ENCODE peak calls at places on chromosomes 1 and 21, in nine cellular contexts. One of them, this sample, is unnamed.

GRCh38 chr1:119475866-119476439 is 31.1 kb upstream of the HSD3B1 start:
- DNase-seq in AG04450: no peak
- DNase-seq in left ventricle myocardium inferior: peak
- DNase-seq in nephron progenitor cell: peak
- DNase-seq in GM06990: peak
- DNase-seq in dorsolateral prefrontal cortex: peak
- DNase-seq in aorta: no peak
- DNase-seq in WTC11: peak
- DNase-seq in A172: peak
- DNase-seq in this sample: no peak

GRCh38 chr1:2627746-2628145 is 5.1 kb downstream of the MMEL1 start:
- DNase-seq in AG04450: no peak
- DNase-seq in left ventricle myocardium inferior: no peak
- DNase-seq in nephron progenitor cell: no peak
- DNase-seq in GM06990: no peak
- DNase-seq in dorsolateral prefrontal cortex: no peak
- DNase-seq in aorta: no peak
- DNase-seq in WTC11: no peak
- DNase-seq in A172: no peak
- DNase-seq in this sample: no peak

GRCh38 chr1:33464552-33464951 is 7.9 kb upstream of the ZSCAN20 start:
- DNase-seq in AG04450: no peak
- DNase-seq in left ventricle myocardium inferior: no peak
- DNase-seq in nephron progenitor cell: no peak
- DNase-seq in GM06990: no peak
- DNase-seq in dorsolateral prefrontal cortex: no peak
- DNase-seq in aorta: no peak
- DNase-seq in WTC11: no peak
- DNase-seq in A172: no peak
- DNase-seq in this sample: no peak

GRCh38 chr21:36929622-36930021 is 36.8 kb downstream of the HLCS start:
- DNase-seq in AG04450: no peak
- DNase-seq in left ventricle myocardium inferior: no peak
- DNase-seq in nephron progenitor cell: no peak
- DNase-seq in GM06990: no peak
- DNase-seq in dorsolateral prefrontal cortex: peak
- DNase-seq in aorta: no peak
- DNase-seq in WTC11: no peak
- DNase-seq in A172: peak
- DNase-seq in this sample: no peak

GRCh38 chr1:106498238-106498637 is 558.2 kb upstream of the PRMT6 start:
- DNase-seq in AG04450: no peak
- DNase-seq in left ventricle myocardium inferior: no peak
- DNase-seq in nephron progenitor cell: no peak
- DNase-seq in GM06990: no peak
- DNase-seq in dorsolateral prefrontal cortex: no peak
- DNase-seq in aorta: no peak
- DNase-seq in WTC11: no peak
- DNase-seq in A172: no peak
- DNase-seq in this sample: no peak

GRCh38 chr1:113984710-113985109 is 5.4 kb downstream of the OLFML3 start:
- DNase-seq in AG04450: no peak
- DNase-seq in left ventricle myocardium inferior: no peak
- DNase-seq in nephron progenitor cell: no peak
- DNase-seq in GM06990: no peak
- DNase-seq in dorsolateral prefrontal cortex: no peak
- DNase-seq in aorta: no peak
- DNase-seq in WTC11: no peak
- DNase-seq in A172: no peak
- DNase-seq in this sample: no peak

GRCh38 chr1:193631306-193631705 is 444.9 kb upstream of the B3GALT2 start:
- DNase-seq in AG04450: no peak
- DNase-seq in left ventricle myocardium inferior: no peak
- DNase-seq in nephron progenitor cell: no peak
- DNase-seq in GM06990: no peak
- DNase-seq in dorsolateral prefrontal cortex: no peak
- DNase-seq in aorta: no peak
- DNase-seq in WTC11: no peak
- DNase-seq in A172: no peak
- DNase-seq in this sample: no peak

GRCh38 chr1:167643471-167643870 is 13.4 kb downstream of the RCSD1 start:
- DNase-seq in AG04450: no peak
- DNase-seq in left ventricle myocardium inferior: no peak
- DNase-seq in nephron progenitor cell: no peak
- DNase-seq in GM06990: no peak
- DNase-seq in dorsolateral prefrontal cortex: no peak
- DNase-seq in aorta: no peak
- DNase-seq in WTC11: no peak
- DNase-seq in A172: no peak
- DNase-seq in this sample: no peak

GRCh38 chr1:165369255-165369848 is 12.8 kb upstream of the LMX1A start:
- DNase-seq in AG04450: no peak
- DNase-seq in left ventricle myocardium inferior: peak
- DNase-seq in nephron progenitor cell: peak
- DNase-seq in GM06990: no peak
- DNase-seq in dorsolateral prefrontal cortex: peak
- DNase-seq in aorta: peak
- DNase-seq in WTC11: peak
- DNase-seq in A172: peak
- DNase-seq in this sample: no peak

GRCh38 chr1:204102029-204102611 is 29.2 kb downstream of the SOX13 start:
- DNase-seq in AG04450: no peak
- DNase-seq in left ventricle myocardium inferior: no peak
- DNase-seq in nephron progenitor cell: no peak
- DNase-seq in GM06990: no peak
- DNase-seq in dorsolateral prefrontal cortex: no peak
- DNase-seq in aorta: peak
- DNase-seq in WTC11: no peak
- DNase-seq in A172: peak
- DNase-seq in this sample: no peak

GRCh38 chr1:151491641-151492040 is 19.5 kb upstream of the CGN start:
- DNase-seq in AG04450: no peak
- DNase-seq in left ventricle myocardium inferior: no peak
- DNase-seq in nephron progenitor cell: no peak
- DNase-seq in GM06990: no peak
- DNase-seq in dorsolateral prefrontal cortex: no peak
- DNase-seq in aorta: no peak
- DNase-seq in WTC11: no peak
- DNase-seq in A172: no peak
- DNase-seq in this sample: no peak